ENCODE peak calls at places on chromosome 15, in seven cellular contexts. C is CD4-positive, alpha-beta T cell; I is AG10803; U is fibroblast of lung; X is lung; R is right atrium auricular region; M is pancreas. W is an unnamed sample.

GRCh38 chr15:37094542-37095196 is 5.7 kb downstream of the MEIS2 start:
- DNase-seq in C (no peak), I (no peak), U (peak; percentile 86), X (no peak), R (no peak), M (no peak), W (no peak)

GRCh38 chr15:90598053-90598577 is 68.4 kb downstream of the CRTC3 start:
- DNase-seq in C (no peak), I (peak; percentile 6), U (no peak), X (peak; percentile 49), R (peak; percentile 70), M (no peak), W (no peak)

GRCh38 chr15:33211409-33211808 is 16.9 kb upstream of the FMN1 start:
- DNase-seq in C (no peak), I (peak; percentile 11), U (no peak), X (no peak), R (no peak), M (no peak), W (no peak)

GRCh38 chr15:22863356-22863755 is 24.9 kb downstream of the NIPA2 start:
- DNase-seq in C (no peak), I (no peak), U (no peak), X (no peak), R (no peak), M (peak; percentile 33), W (no peak)

GRCh38 chr15:61275451-61275850 is 46.3 kb upstream of the RORA start:
- DNase-seq in C (no peak), I (no peak), U (no peak), X (no peak), R (no peak), M (no peak), W (no peak)

GRCh38 chr15:35506272-35506870 is 39.6 kb downstream of the DPH6 start:
- DNase-seq in C (no peak), I (no peak), U (no peak), X (no peak), R (no peak), M (no peak), W (no peak)

GRCh38 chr15:67883228-67883773 is 43.5 kb upstream of the RNU6-1 start:
- DNase-seq in C (no peak), I (no peak), U (no peak), X (no peak), R (no peak), M (peak; percentile 7), W (no peak)

GRCh38 chr15:88126695-88127476 is 129.7 kb downstream of the NTRK3 start:
- DNase-seq in C (no peak), I (peak; percentile 49), U (peak; percentile 24), X (no peak), R (no peak), M (no peak), W (no peak)

GRCh38 chr15:100032358-100033080 is 299.3 kb upstream of the LYSMD4 start:
- DNase-seq in C (no peak), I (no peak), U (peak; percentile 89), X (no peak), R (no peak), M (no peak), W (no peak)

GRCh38 chr15:73385205-73385604 is 16.4 kb upstream of the HCN4 start:
- DNase-seq in C (no peak), I (no peak), U (no peak), X (no peak), R (no peak), M (no peak), W (no peak)

GRCh38 chr15:68187559-68187958 is 17.6 kb downstream of the CALML4 start:
- DNase-seq in C (no peak), I (peak; percentile 73), U (peak; percentile 86), X (no peak), R (peak; percentile 76), M (peak; percentile 57), W (no peak)

GRCh38 chr15:64781299-64781698 is 5.9 kb upstream of the RBPMS2 start:
- DNase-seq in C (no peak), I (no peak), U (no peak), X (no peak), R (no peak), M (no peak), W (no peak)

GRCh38 chr15:56241374-56242085 is 2.1 kb downstream of the RFX7 start:
- DNase-seq in C (no peak), I (no peak), U (no peak), X (no peak), R (no peak), M (no peak), W (no peak)

GRCh38 chr15:66294157-66294931 is 976 bp downstream of the DIS3L start:
- DNase-seq in C (no peak), I (peak; percentile 92), U (peak; percentile 80), X (no peak), R (peak; percentile 58), M (peak; percentile 23), W (no peak)

GRCh38 chr15:55267401-55268053 is 22.1 kb downstream of the RAB27A start:
- DNase-seq in C (peak; percentile 57), I (peak; percentile 15), U (peak; percentile 83), X (peak; percentile 39), R (no peak), M (peak; percentile 45), W (no peak)

GRCh38 chr15:90214553-90215205 is 13.5 kb downstream of the SEMA4B start:
- DNase-seq in C (no peak), I (no peak), U (no peak), X (no peak), R (no peak), M (no peak), W (no peak)

GRCh38 chr15:31255732-31256384 is 70.8 kb upstream of the KLF13 start:
- DNase-seq in C (no peak), I (no peak), U (no peak), X (no peak), R (no peak), M (no peak), W (no peak)

GRCh38 chr15:31977812-31978662 is 52.3 kb upstream of the CHRNA7 start:
- DNase-seq in C (peak; percentile 36), I (peak; percentile 17), U (peak; percentile 18), X (peak; percentile 47), R (no peak), M (no peak), W (peak; percentile 80)

GRCh38 chr15:31278544-31279220 is 48.0 kb upstream of the KLF13 start:
- DNase-seq in C (no peak), I (no peak), U (no peak), X (peak; percentile 23), R (peak; percentile 48), M (no peak), W (peak; percentile 62)

DNA sequence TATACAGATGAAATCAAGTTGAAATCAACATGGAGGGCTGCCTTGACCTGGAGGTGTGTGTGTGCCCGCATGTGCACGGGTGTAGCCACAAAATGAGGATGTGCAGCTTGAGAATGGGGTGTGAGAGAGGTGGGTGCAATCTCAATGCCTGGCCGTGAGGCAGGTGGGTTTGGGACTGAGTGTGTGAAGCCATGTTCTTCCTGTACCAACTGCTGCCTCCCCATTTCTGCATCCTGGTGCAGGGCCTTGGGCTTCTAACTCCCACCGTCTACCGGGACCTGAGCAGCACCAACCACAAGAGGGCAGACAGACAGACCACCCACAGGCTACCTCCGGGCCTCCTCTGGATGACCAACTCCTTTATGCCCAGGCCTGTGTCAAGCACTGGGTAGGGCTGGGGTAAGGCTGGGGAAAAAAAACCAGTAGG is 161.9 kb upstream of the TLE3 start:
- DNase-seq in C (no peak), I (no peak), U (no peak), X (no peak), R (no peak), M (no peak), W (no peak)
- TF ChIP-seq CTCF in C (no peak), I (peak; percentile 7), U (no peak), X (no peak), R (no peak), M (no peak), W (peak; percentile 51)

DNA sequence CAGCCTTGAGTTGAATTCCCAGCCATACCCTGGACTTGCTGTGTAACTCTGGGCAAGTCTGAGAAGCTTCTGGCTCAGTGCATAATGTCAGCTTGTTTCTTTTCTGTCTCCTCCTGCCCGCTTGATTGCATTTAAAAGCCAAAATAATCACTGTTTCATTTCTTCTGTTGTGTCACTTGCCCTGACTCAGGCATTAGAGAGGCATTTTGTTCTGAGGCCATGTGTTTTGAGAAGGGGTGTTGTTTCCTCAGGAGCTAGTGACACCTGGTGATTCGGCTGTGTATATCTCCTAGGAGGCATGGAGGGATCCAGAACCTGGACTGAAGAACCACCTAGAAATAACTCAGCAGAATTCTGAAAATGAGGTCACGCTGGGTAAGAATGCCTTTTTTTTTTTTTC is 16.0 kb downstream of the WDR73 start:
- DNase-seq in C (no peak), I (peak; percentile 13), U (peak; percentile 20), X (no peak), R (no peak), M (no peak), W (no peak)
- TF ChIP-seq CTCF in C (no peak), I (no peak), U (no peak), X (no peak), R (no peak), M (no peak), W (no peak)

DNA sequence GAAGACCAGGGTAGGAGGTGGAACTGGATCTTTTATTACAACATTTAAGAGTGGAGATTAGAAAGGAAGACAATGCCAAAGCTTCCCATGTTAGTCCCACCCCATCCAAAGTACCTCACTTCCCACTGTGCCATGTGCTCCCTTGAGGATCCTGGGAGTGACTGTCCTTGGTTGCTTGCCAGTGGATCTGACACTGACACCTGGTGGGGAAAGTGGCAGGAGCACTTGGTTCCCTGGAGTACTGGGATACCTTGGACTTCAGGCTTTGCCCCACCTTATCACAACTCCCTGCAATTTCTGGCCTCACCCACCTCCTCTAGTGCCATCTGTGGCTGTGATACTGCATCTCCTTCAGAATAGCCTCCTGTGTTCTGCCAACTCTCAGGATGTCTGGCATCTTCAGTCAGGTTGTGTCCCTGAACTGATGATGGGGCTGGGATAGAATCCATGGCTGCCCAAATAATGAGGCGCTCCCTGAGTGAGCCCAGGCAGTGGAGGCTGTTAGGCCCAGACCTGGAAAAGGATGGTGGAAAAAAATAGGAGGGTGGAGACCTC is 1.3 kb downstream of the ELL3 start:
- DNase-seq in C (no peak), I (peak; percentile 33), U (peak; percentile 48), X (peak; percentile 51), R (no peak), M (peak; percentile 69), W (no peak)
- TF ChIP-seq CTCF in C (no peak), I (peak; percentile 35), U (peak; percentile 21), X (no peak), R (peak; percentile 48), M (no peak), W (peak; percentile 50)

DNA sequence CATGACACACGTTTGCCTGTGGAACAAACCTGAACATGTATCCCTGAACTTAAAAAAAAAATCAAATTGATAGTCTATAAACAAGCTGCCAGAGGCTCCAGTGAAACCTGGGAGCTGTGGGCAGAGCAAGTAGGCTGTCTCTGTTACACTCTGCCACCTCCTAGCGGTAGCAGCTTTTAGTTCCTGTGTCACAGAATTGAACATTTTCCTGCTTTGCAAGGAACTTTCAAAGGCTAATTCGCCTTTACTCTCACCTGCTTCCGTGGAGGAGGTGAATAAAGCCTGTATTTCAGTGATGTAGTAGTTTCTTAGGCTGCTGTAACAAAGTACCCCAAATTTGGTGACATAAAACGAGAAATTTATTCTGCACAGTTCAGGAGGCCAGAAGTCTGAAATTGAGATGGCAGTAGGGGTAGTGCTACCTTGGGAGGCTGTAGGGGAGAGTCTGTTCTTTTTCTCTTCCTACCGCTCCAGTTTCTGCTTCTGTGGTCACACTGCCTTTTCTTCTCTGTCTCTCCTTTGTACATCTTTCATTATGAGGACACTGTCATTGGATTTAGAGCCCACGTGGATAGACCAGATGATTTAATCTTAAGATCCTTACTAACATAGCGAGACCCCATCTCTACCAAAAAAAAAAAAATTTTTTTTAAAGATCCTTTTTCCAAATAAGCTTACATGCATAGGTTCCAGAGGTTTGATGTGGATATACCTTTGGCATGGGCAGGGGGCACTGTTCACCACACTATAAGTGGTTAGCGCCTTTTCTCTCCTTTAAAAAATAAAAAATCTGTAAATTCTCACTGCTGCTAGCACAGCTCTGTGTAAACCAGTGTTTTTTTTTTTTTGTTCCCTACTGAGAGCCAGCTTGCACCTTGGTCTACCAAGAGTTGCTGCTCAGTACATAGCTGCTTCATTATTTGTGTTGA is 25.3 kb downstream of the FBXO22 start:
- DNase-seq in C (no peak), I (no peak), U (peak; percentile 25), X (no peak), R (no peak), M (peak; percentile 27), W (no peak)
- TF ChIP-seq CTCF in C (no peak), I (peak; percentile 33), U (peak; percentile 58), X (no peak), R (no peak), M (no peak), W (peak; percentile 59)

W was measured in type B pancreatic cell.